ENCODE peak calls at places on chromosomes 4 and X, in four cellular contexts. G, R, N and F are unnamed samples.

GRCh38 chrX:154369453-154370299 is 4.8 kb downstream of the FLNA start:
- DNase-seq in G (peak; percentile 65), R (peak; percentile 76), N (peak; percentile 89), F (no peak)

GRCh38 chr4:110620352-110621327 is 2.2 kb downstream of the PITX2 start:
- DNase-seq in G (peak; percentile 85), R (no peak), N (no peak), F (peak; percentile 89)

GRCh38 chr4:128600996-128601857 is 208.3 kb upstream of the JADE1 start:
- DNase-seq in G (peak; percentile 40), R (peak; percentile 56), N (no peak), F (no peak)

GRCh38 chr4:78610546-78611214 is 59.1 kb downstream of the ANXA3 start:
- DNase-seq in G (no peak), R (peak; percentile 21), N (no peak), F (no peak)

GRCh38 chr4:1410491-1411325 is 4.5 kb upstream of the NKX1-1 start:
- DNase-seq in G (peak; percentile 98), R (peak; percentile 67), N (peak; percentile 69), F (peak; percentile 87)

GRCh38 chr4:11894976-11895375 is 466.3 kb upstream of the HS3ST1 start:
- DNase-seq in G (no peak), R (no peak), N (no peak), F (no peak)

GRCh38 chr4:8515316-8516060 is 64.7 kb upstream of the GPR78 start:
- DNase-seq in G (no peak), R (peak; percentile 86), N (no peak), F (no peak)

GRCh38 chr4:89356086-89356485 is 48.5 kb upstream of the GPRIN3 start:
- DNase-seq in G (no peak), R (no peak), N (no peak), F (no peak)

GRCh38 chr4:13985824-13986223 is 358.3 kb upstream of the BOD1L1 start:
- DNase-seq in G (no peak), R (no peak), N (no peak), F (no peak)

GRCh38 chrX:103413981-103414380 is 37.6 kb downstream of the BEX3 start:
- DNase-seq in G (no peak), R (no peak), N (no peak), F (no peak)

GRCh38 chr4:55364691-55365346 is 18.8 kb downstream of the SRD5A3 start:
- DNase-seq in G (no peak), R (no peak), N (no peak), F (no peak)

GRCh38 chrX:16695079-16695676 is 17.3 kb downstream of the CTPS2 start:
- DNase-seq in G (peak; percentile 74), R (peak; percentile 63), N (peak; percentile 61), F (no peak)

GRCh38 chr4:101321481-101322042 is 25.8 kb downstream of the PPP3CA start:
- DNase-seq in G (no peak), R (no peak), N (no peak), F (no peak)

GRCh38 chr4:36159208-36159607 is 85.1 kb downstream of the ARAP2 start:
- DNase-seq in G (no peak), R (no peak), N (no peak), F (no peak)

GRCh38 chr4:159368320-159368719 is 265.4 kb downstream of the RAPGEF2 start:
- DNase-seq in G (no peak), R (no peak), N (no peak), F (no peak)